ENCODE peak calls at places on chromosomes 5 and 9, in seven cellular contexts. A is uterus; X is PC-3; G is CD4-positive, alpha-beta memory T cell; J is ovary; Y is testis; N is CD8-positive, alpha-beta memory T cell. D is an unnamed sample.

GRCh38 chr5:141084487-141084989 is 9.9 kb upstream of the PCDHB2 start:
- DNase-seq in A (peak), X (peak), G (peak), J (peak), Y (peak), N (no peak), D (no peak)

GRCh38 chr5:132629230-132629944 is 28.6 kb upstream of the IL13 start:
- DNase-seq in A (no peak), X (no peak), G (no peak), J (no peak), Y (no peak), N (no peak), D (no peak)

GRCh38 chr9:83955985-83956287 is 24.1 kb downstream of the HNRNPK start:
- DNase-seq in A (peak), X (no peak), G (no peak), J (no peak), Y (peak), N (no peak), D (peak)

GRCh38 chr5:136006767-136007251 is 22.0 kb upstream of the TGFBI start:
- DNase-seq in A (no peak), X (peak), G (no peak), J (no peak), Y (no peak), N (no peak), D (no peak)

GRCh38 chr5:76403963-76404693 is 1.0 kb downstream of the IQGAP2 start:
- DNase-seq in A (peak), X (no peak), G (peak), J (peak), Y (peak), N (peak), D (peak)

GRCh38 chr9:19102631-19103345 is at the start of gene HAUS6:
- DNase-seq in A (peak), X (peak), G (peak), J (peak), Y (peak), N (peak), D (peak)

GRCh38 chr9:32419921-32420320 is 35.5 kb downstream of the ACO1 start:
- DNase-seq in A (no peak), X (no peak), G (no peak), J (no peak), Y (no peak), N (no peak), D (no peak)

GRCh38 chr5:1222147-1222546 is 3.0 kb upstream of the SLC6A18 start:
- DNase-seq in A (no peak), X (no peak), G (no peak), J (no peak), Y (no peak), N (no peak), D (no peak)

GRCh38 chr5:136199408-136199807 is 6.4 kb upstream of the SMIM32 start:
- DNase-seq in A (no peak), X (no peak), G (no peak), J (no peak), Y (no peak), N (no peak), D (no peak)

GRCh38 chr9:15135167-15135792 is 171.7 kb downstream of the TTC39B start:
- DNase-seq in A (peak), X (peak), G (peak), J (peak), Y (peak), N (peak), D (peak)

GRCh38 chr5:110588241-110588962 is 138.1 kb downstream of the TMEM232 start:
- DNase-seq in A (no peak), X (no peak), G (no peak), J (no peak), Y (no peak), N (no peak), D (no peak)

GRCh38 chr5:108084105-108084504 is 297.8 kb downstream of the FBXL17 start:
- DNase-seq in A (no peak), X (peak), G (no peak), J (no peak), Y (no peak), N (no peak), D (no peak)

GRCh38 chr5:21263361-21263760 is 1275.4 kb upstream of the CDH18 start:
- DNase-seq in A (no peak), X (peak), G (no peak), J (no peak), Y (no peak), N (no peak), D (no peak)

GRCh38 chr9:105114956-105115728 is 129.3 kb upstream of the SLC44A1 start:
- DNase-seq in A (no peak), X (peak), G (peak), J (no peak), Y (peak), N (no peak), D (peak)

GRCh38 chr5:437281-437771 is 5.7 kb upstream of the EXOC3 start:
- DNase-seq in A (no peak), X (no peak), G (no peak), J (no peak), Y (no peak), N (no peak), D (no peak)

GRCh38 chr5:179212870-179213269 is 132.4 kb downstream of the ADAMTS2 start:
- DNase-seq in A (no peak), X (no peak), G (no peak), J (no peak), Y (no peak), N (no peak), D (no peak)

GRCh38 chr9:124716795-124717194 is 54.3 kb downstream of the NR6A1 start:
- DNase-seq in A (no peak), X (peak), G (no peak), J (no peak), Y (no peak), N (no peak), D (no peak)

GRCh38 chr5:132941331-132941730 is 22.1 kb downstream of the AFF4 start:
- DNase-seq in A (no peak), X (no peak), G (no peak), J (no peak), Y (no peak), N (no peak), D (no peak)

GRCh38 chr5:28574616-28575015 is 1536.2 kb upstream of the CDH9 start:
- DNase-seq in A (no peak), X (no peak), G (no peak), J (no peak), Y (no peak), N (no peak), D (no peak)

GRCh38 chr9:128149951-128150593 is 819 bp downstream of the LCN2 start:
- DNase-seq in A (no peak), X (no peak), G (no peak), J (no peak), Y (no peak), N (no peak), D (peak)

GRCh38 chr5:32462618-32463017 is 18.1 kb upstream of the ZFR start:
- DNase-seq in A (no peak), X (peak), G (no peak), J (no peak), Y (no peak), N (no peak), D (no peak)

GRCh38 chr5:73963021-73963420 is 337.0 kb downstream of the ARHGEF28 start:
- DNase-seq in A (no peak), X (peak), G (no peak), J (no peak), Y (no peak), N (no peak), D (no peak)

GRCh38 chr9:5587024-5587423 is 41.9 kb upstream of the RIC1 start:
- DNase-seq in A (no peak), X (peak), G (no peak), J (no peak), Y (no peak), N (no peak), D (no peak)

GRCh38 chr5:96292582-96293247 is 140.3 kb downstream of the PCSK1 start:
- DNase-seq in A (no peak), X (no peak), G (no peak), J (no peak), Y (no peak), N (no peak), D (no peak)

GRCh38 chr5:151737421-151737820 is 21.0 kb downstream of the ATOX1 start:
- DNase-seq in A (no peak), X (no peak), G (no peak), J (no peak), Y (no peak), N (no peak), D (no peak)

GRCh38 chr9:95003694-95004451 is 277.4 kb downstream of the AOPEP start:
- DNase-seq in A (peak), X (peak), G (no peak), J (peak), Y (peak), N (no peak), D (peak)

GRCh38 chr5:116395178-116395577 is 179.4 kb downstream of the SEMA6A start:
- DNase-seq in A (no peak), X (no peak), G (no peak), J (no peak), Y (no peak), N (no peak), D (no peak)

GRCh38 chr5:33272288-33272687 is 168.5 kb upstream of the TARS1 start:
- DNase-seq in A (no peak), X (peak), G (no peak), J (no peak), Y (no peak), N (no peak), D (no peak)

GRCh38 chr5:57338068-57338848 is 144.4 kb downstream of the ACTBL2 start:
- DNase-seq in A (no peak), X (peak), G (no peak), J (no peak), Y (no peak), N (no peak), D (no peak)

GRCh38 chr9:97284798-97285197 is 22.7 kb upstream of the CCDC180 start:
- DNase-seq in A (no peak), X (no peak), G (no peak), J (no peak), Y (no peak), N (no peak), D (no peak)

GRCh38 chr5:177311361-177311722 is 356 bp downstream of the MXD3 start:
- DNase-seq in A (no peak), X (peak), G (no peak), J (peak), Y (no peak), N (no peak), D (no peak)

GRCh38 chr9:92463989-92464388 is 18.3 kb downstream of the ASPN start:
- DNase-seq in A (no peak), X (peak), G (no peak), J (no peak), Y (no peak), N (no peak), D (no peak)

GRCh38 chr5:108420182-108420581 is 38.3 kb upstream of the FBXL17 start:
- DNase-seq in A (no peak), X (no peak), G (no peak), J (no peak), Y (no peak), N (no peak), D (no peak)

GRCh38 chr9:134066923-134067851 is 639 bp downstream of the BRD3 start:
- DNase-seq in A (peak), X (no peak), G (no peak), J (peak), Y (no peak), N (peak), D (peak)

GRCh38 chr5:136080483-136081180 is 51.8 kb downstream of the TGFBI start:
- DNase-seq in A (peak), X (no peak), G (peak), J (peak), Y (peak), N (peak), D (peak)

GRCh38 chr9:125272697-125273096 is 11.1 kb downstream of the GAPVD1 start:
- DNase-seq in A (no peak), X (peak), G (no peak), J (no peak), Y (no peak), N (no peak), D (no peak)

GRCh38 chr9:14014209-14014608 is 299.7 kb downstream of the NFIB start:
- DNase-seq in A (no peak), X (no peak), G (no peak), J (no peak), Y (no peak), N (no peak), D (no peak)

GRCh38 chr9:14007199-14007769 is 306.7 kb downstream of the NFIB start:
- DNase-seq in A (no peak), X (no peak), G (no peak), J (no peak), Y (no peak), N (no peak), D (no peak)

GRCh38 chr9:14006586-14007198 is 307.2 kb downstream of the NFIB start:
- DNase-seq in A (no peak), X (no peak), G (no peak), J (no peak), Y (no peak), N (no peak), D (no peak)

GRCh38 chr9:14014744-14015143 is 299.2 kb downstream of the NFIB start:
- DNase-seq in A (no peak), X (no peak), G (no peak), J (no peak), Y (no peak), N (no peak), D (no peak)

DNA sequence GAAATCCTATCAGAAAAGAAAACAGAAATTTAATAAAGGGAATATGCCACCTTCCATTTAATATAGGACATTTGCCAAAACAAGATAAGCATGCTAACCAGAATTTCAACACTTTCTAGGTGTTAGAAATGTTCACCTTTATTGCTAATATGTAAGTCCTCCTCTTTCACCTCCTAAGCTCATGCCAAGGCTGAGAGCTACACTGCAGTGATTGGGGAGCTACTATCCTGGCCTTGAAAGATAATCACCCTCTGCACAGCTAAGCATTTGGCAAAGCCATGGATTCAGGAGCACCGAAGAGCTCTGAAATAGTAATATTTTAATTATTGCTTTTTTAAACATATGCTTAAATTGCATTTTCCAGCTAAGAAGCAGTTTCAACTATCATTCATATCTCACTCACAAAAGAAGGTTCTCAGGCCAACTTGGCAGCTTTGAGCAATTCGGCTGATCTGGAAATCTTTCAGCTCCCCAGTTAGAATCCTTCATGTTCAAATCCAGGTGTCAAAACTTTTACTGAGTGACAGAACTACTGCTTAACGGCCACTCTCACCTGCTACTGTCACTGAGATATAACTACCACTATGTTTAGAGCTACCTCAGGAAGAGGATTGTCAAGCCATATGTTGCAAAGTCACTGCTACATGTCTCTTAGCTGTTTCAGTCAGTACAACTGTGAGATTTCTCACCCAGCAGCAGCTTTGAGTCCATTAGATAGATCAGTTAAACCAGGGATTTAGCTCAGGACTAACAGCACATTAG is 302.0 kb downstream of the NFIB start:
- DNase-seq in A (no peak), X (no peak), G (no peak), J (no peak), Y (no peak), N (no peak), D (no peak)
- H3K27ac ChIP-seq in A (no peak), X (no peak), G (no peak), J (no peak), Y (no peak), N (no peak), D (no peak)

GRCh38 chr9:129907196-129907595 is 71.9 kb downstream of the USP20 start:
- DNase-seq in A (no peak), X (no peak), G (no peak), J (no peak), Y (no peak), N (no peak), D (peak)

GRCh38 chr9:129914051-129914450 is 78.8 kb downstream of the USP20 start:
- DNase-seq in A (no peak), X (no peak), G (peak), J (no peak), Y (no peak), N (no peak), D (no peak)

GRCh38 chr9:129904734-129905133 is 69.5 kb downstream of the USP20 start:
- DNase-seq in A (no peak), X (no peak), G (no peak), J (no peak), Y (no peak), N (no peak), D (no peak)

GRCh38 chr9:129910628-129911567 is 75.6 kb downstream of the USP20 start:
- DNase-seq in A (no peak), X (peak), G (peak), J (no peak), Y (peak), N (no peak), D (no peak)

GRCh38 chr9:129908846-129909245 is 73.6 kb downstream of the USP20 start:
- DNase-seq in A (no peak), X (no peak), G (peak), J (no peak), Y (no peak), N (no peak), D (no peak)
- H3K27ac ChIP-seq in A (no peak), X (no peak), G (no peak), J (no peak), Y (no peak), N (no peak), D (no peak)

DNA sequence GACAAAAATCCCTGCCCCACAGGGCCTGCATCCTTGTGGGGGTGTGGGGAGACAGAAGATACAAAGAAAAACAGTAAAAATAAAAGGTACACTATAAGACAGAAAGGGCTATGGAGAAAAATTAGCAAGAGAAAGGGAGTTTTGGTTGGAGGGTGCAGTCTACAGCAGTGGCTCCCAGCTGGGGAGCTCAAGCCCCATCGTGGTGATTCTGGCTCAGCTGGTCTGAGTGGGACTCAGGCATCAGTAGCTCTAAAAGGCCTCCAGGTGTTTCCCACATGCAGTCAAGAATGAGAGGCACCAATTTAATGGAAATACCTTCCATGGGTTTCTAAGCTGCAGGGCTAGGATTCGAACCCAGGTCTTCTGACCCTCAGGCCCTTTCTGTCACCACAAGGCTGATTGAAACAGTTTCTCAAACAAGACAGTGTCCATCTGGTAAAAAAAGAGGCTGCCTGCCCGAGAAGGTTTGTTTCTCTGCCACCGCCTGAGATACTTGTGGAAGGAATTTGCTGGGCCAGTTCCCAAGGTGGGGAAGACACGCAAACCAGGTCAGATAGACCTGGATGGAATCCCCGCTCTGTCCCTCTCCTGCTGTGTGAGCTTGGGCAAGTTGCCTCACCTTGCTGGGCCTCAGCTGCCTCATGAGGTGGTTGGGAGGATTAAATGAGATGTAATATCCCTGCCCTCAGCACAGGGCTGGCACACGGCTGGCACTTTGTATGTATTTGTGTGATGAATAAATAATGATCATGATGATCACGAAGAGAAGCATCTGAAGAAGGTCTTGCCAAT is 43.1 kb downstream of the COL27A1 start:
- DNase-seq in A (no peak), X (no peak), G (no peak), J (no peak), Y (no peak), N (no peak), D (no peak)
- H3K27ac ChIP-seq in A (no peak), X (no peak), G (no peak), J (no peak), Y (no peak), N (no peak), D (no peak)

DNA sequence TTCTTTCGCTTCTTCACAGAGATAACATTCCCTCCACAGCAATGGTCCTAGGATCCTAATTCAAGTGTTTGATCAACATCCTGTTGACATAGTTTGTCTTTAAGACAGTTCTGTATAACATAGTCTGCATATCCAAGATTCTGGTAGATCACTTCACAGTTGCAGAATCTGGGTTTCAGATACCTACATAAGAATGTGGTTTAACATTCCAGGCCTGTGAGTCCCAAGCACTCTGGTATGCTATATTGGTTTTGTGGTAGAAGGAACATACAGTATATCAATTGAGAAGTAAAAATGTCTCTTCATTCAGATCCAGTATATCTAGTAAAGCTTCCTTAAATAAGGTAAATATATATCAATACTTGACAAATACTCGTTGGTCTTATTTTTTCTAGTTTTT is 914.2 kb upstream of the CDH6 start:
- DNase-seq in A (no peak), X (peak), G (no peak), J (no peak), Y (no peak), N (no peak), D (no peak)
- H3K27ac ChIP-seq in A (no peak), X (no peak), G (no peak), J (no peak), Y (no peak), N (no peak), D (no peak)

DNA sequence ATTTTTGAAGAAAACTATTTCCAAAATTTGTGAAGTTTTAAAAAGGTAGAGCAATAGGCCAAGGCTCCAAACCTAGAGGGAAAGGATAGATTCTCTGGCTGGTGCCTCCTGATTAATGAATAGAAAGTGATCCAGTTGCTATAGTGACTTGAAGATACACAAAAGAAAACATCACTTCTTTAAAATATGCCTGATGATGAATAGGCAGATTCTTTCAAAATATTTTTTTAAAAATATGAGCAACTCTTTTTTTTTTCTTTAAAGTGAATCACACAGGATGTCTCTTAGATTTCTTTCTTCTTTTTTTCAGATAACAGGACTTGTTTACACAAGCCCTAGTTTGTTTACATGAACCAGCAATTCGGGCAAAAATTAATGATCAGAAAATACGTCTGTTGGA is 124.4 kb downstream of the RFK start:
- DNase-seq in A (no peak), X (no peak), G (no peak), J (no peak), Y (no peak), N (no peak), D (no peak)
- H3K27ac ChIP-seq in A (no peak), X (no peak), G (no peak), J (peak), Y (no peak), N (no peak), D (no peak)

DNA sequence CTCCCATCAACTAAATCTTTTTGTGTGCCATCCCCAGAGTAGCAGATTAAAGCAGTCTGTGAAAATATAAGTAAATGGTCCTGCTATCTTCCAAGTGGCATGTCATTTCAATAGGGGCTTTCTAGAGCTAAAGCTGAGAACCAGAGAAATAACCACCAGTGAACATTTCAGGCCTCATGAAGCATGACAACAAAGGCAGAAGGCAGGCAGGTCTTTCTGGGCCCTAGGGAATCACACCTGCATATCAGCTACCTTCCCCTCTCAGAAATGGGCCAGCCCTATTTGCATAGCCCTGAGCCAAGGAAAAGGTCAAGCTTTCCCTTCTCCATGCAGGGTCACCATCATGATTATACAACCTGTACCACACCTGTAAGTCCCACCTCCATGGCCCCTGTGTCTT is 205.3 kb downstream of the DEPDC1B start:
- DNase-seq in A (no peak), X (no peak), G (no peak), J (no peak), Y (no peak), N (no peak), D (no peak)
- H3K27ac ChIP-seq in A (no peak), X (no peak), G (no peak), J (no peak), Y (no peak), N (no peak), D (no peak)

D was measured in Peyer's patch.